ENCODE peak calls at places on chromosomes 4 and X, in four cellular contexts. P, U, N and D are unnamed samples.

GRCh38 chrX:143894938-143895337 is 11.1 kb downstream of the UBE2NL start:
- DNase-seq in U (no peak), P (no peak), N (no peak), D (no peak)

GRCh38 chr4:21949073-21949457 is 493 bp upstream of the KCNIP4 start:
- DNase-seq in N (no peak), P (no peak), U (no peak), D (no peak)

GRCh38 chr4:165516281-165516833 is 137.5 kb downstream of the CPE start:
- DNase-seq in N (no peak), P (no peak), U (no peak), D (no peak)

GRCh38 chr4:126727461-126727860 is 905.3 kb upstream of the INTU start:
- DNase-seq in U (peak; percentile 21), P (peak; percentile 31), N (no peak), D (peak; percentile 52)

GRCh38 chr4:2867758-2868491 is 24.3 kb downstream of the ADD1 start:
- DNase-seq in P (peak; percentile 47), U (peak; percentile 69), N (no peak), D (peak; percentile 61)

GRCh38 chr4:134708616-134709015 is 507.0 kb upstream of the PABPC4L start:
- DNase-seq in N (no peak), U (no peak), P (no peak), D (no peak)

GRCh38 chr4:15162465-15163283 is 160.4 kb downstream of the CPEB2 start:
- DNase-seq in N (no peak), U (no peak), P (peak; percentile 53), D (peak; percentile 16)

GRCh38 chr4:54657194-54657555 is 582 bp upstream of the KIT start:
- DNase-seq in N (no peak), P (no peak), U (no peak), D (no peak)

GRCh38 chr4:70300215-70300614 is 34.6 kb upstream of the CABS1 start:
- DNase-seq in P (no peak), N (no peak), U (no peak), D (no peak)

GRCh38 chrX:21675931-21676330 is 17.8 kb upstream of the KLHL34 start:
- DNase-seq in N (no peak), U (no peak), P (no peak), D (no peak)

GRCh38 chrX:21678059-21678458 is 19.9 kb upstream of the KLHL34 start:
- DNase-seq in N (no peak), U (no peak), P (no peak), D (no peak)

DNA sequence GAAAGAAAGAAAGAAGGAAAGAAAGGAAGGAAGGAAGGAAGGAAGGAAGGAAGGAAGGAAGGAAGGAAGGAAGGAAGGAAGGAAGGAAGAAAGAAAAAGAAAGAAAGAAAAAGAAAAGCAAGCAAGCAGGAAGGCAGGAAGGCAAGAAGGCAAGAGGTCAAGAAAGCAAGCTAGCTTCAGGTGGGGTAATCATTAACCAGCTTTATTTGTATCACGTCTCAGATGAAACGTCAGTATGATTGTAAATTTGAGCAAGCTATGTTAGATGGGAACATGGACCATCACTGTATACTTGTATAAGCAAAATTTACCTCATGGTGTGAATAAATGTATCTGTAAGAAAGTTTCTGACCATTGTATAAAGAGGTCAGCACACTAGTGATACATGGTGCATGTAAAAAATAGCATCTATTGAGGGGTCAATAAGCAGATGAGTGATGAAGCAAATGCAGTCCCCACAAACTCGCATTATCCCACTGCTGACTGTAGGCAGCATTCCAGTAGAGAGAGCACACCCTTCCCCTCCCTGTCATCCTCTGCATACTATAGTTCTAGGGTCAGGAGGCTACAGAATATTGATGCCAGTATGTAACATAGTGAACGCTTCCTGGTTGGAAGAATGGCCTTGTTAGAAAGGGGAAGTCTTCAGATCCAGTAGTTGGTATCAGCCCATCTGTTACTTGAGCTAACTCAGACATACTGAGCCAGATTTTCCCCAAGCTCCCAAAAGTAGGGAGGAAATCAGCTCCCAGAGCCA is 16.5 kb upstream of the KLHL34 start:
- DNase-seq in N (no peak), P (no peak), U (no peak), D (no peak)
- TF ChIP-seq FOS in N (no peak), P (no peak), U (no peak), D (no peak)

GRCh38 chr4:44725861-44726820 is at the start of gene GNPDA2:
- DNase-seq in U (peak; percentile 96), P (peak; percentile 89), N (peak; percentile 50), D (peak; percentile 92)
- TF ChIP-seq FOS in U (no peak), P (no peak), N (no peak), D (no peak)

DNA sequence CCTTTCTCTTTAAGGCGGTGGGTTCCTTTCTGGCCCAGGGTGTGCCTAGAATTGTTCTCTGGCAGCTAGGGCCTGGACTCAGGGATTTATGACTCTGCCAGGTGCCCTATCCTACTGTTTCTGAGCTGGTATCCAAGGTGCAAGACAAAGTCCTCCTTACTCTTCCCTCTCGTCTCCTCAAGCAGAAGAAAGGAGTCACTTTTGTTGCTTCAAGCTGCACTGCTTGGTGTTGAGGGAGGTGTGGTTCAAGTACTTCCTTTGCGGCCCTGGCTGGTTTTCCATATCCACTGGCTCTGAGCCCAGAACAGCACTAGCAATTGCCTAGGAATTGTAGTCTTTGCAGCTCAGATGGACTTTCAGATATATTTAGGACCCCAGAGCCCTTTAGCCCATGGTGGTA is 39.3 kb downstream of the RTL3 start:
- DNase-seq in U (no peak), P (no peak), N (no peak), D (peak; percentile 20)
- TF ChIP-seq FOS in U (no peak), P (no peak), N (no peak), D (no peak)

GRCh38 chr4:157114671-157115070 is 38.7 kb downstream of the GLRB start:
- DNase-seq in P (no peak), U (no peak), N (no peak), D (no peak)
- TF ChIP-seq FOS in P (no peak), U (no peak), N (no peak), D (no peak)

GRCh38 chrX:13179100-13179499 is 134.7 kb upstream of the FAM9C start:
- DNase-seq in P (no peak), N (no peak), U (no peak), D (no peak)

GRCh38 chrX:13177921-13178320 is 133.5 kb upstream of the FAM9C start:
- DNase-seq in P (no peak), U (no peak), N (no peak), D (no peak)

DNA sequence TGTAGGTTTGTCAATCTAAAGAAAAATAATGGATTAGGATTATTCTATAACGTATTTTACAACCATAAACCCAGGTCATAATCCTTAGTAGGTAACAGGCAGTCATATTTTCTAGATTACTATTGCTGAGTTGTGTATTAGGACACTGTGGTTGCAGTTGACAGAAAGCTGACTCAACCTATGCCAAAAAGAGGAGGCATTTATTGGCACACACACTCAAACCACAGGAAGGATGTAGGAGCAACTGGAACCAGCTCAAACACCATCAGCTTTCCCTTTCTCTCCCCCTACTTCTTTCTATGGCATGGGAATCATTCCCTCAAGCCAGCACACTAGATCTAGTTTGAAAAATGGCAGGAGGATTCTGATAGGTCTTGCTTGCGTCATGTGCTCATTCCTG is 136.4 kb upstream of the FAM9C start:
- DNase-seq in N (no peak), U (no peak), P (peak; percentile 49), D (no peak)
- TF ChIP-seq FOS in N (no peak), U (no peak), P (no peak), D (peak; percentile 46)

DNA sequence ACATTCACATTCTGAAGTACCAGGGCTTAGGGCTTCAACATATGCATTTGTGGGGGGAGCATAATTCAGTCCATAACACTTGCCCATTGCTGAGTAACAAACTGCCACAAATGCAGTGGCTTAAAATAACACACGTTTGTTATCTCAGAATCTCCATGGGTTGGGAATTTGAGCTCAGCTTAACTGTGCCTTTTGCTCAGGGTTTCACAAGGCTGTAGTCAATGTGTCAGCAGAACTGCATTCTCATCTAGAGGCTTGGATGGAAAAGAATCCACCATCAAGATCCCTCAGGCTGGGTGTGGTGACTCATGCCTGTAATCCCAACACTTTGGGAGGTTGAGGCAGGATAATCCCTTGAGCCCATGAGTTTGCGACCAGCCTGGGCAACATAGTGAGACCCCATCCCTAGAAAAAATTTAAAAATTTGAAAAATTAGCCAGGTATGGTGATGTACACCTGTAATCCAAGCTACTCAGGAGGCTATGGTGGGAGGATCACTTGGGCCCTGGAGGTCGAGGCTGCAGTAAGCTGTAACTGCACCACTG is 25.8 kb upstream of the TBL1X start:
- DNase-seq in N (no peak), U (no peak), P (peak; percentile 46), D (no peak)
- TF ChIP-seq FOS in N (no peak), U (no peak), P (no peak), D (no peak)

DNA sequence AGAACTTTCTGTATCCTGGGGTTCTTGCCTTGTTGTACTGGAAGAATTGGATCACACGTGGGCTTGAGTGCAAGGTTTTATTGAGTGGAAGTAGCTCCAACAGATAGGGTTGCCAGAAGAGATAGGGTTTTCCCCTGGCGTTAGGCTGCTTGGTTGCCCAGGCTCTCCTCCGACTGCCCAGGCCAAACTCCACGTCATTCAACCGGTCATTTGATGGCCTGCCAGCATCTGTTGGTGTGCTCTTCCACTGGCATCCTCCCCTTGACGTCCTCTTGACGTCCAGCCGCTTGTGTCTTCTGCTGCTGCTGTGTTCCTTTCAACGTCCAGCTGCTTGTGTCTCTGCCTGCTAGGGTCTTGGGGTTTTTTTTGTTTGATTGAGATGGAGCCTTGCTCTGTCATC is 340.3 kb upstream of the ZCCHC13 start:
- DNase-seq in P (no peak), N (no peak), U (no peak), D (no peak)
- TF ChIP-seq FOS in P (no peak), N (no peak), U (no peak), D (no peak)

GRCh38 chr4:129231907-129232626 is 136.1 kb downstream of the C4orf33 start:
- DNase-seq in P (no peak), N (no peak), U (no peak), D (no peak)
- TF ChIP-seq FOS in P (no peak), N (no peak), U (no peak), D (no peak)

DNA sequence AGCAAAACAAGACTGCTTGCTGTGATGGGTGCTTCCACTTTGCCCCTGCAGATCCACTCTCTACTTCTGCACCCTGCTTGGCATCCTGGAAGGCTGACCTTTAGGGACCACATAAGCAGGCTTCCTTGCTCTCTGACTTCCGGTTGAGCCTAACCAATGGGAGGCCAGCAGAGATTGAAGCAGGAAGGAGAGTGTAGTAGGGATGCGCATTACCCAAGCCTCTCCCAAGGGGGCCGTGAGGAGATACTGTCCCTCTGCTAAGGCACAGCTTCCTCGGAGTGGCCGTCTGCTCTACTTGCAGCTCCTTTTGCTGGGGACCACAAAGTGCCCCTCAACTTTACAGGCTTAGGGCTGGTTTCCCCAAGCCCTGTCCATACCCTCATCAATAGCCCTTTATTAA is 624.3 kb upstream of the TENM3 start:
- DNase-seq in N (no peak), P (no peak), U (no peak), D (no peak)
- TF ChIP-seq FOS in N (no peak), P (no peak), U (no peak), D (no peak)